ENCODE peak calls at places on chromosomes 7 and 10, in seven cellular contexts. O is HS-5; Y is naive thymus-derived CD8-positive, alpha-beta T cell; I is T-helper 9 cell; Z is smooth muscle cell of the brain vasculature; D is NCI-H1092; G is activated T-cell treated with anti-CD3 and anti-CD28 coated beads for 48 hours. J is an unnamed sample.

GRCh38 chr7:131556055-131556911 is at the start of gene PODXL:
- DNase-seq in Z (no peak), I (peak), Y (peak), D (peak), G (peak), O (no peak), J (no peak)

GRCh38 chr7:138934401-138934800 is 46.8 kb downstream of the KIAA1549 start:
- DNase-seq in O (no peak), Y (no peak), D (no peak), G (no peak), I (no peak), Z (no peak), J (no peak)

GRCh38 chr10:77417806-77418205 is 219.8 kb downstream of the KCNMA1 start:
- DNase-seq in O (no peak), Y (no peak), Z (no peak), D (no peak), G (no peak), I (no peak), J (no peak)

GRCh38 chr10:77383861-77384553 is 253.6 kb downstream of the KCNMA1 start:
- DNase-seq in D (no peak), G (no peak), O (no peak), Z (peak), I (no peak), Y (no peak), J (no peak)

GRCh38 chr7:101985646-101986199 is 168.3 kb downstream of the CUX1 start:
- DNase-seq in D (no peak), G (no peak), I (no peak), O (no peak), Z (no peak), Y (no peak), J (no peak)

GRCh38 chr7:138169441-138169851 is 93.2 kb downstream of the AKR1D1 start:
- DNase-seq in D (no peak), Z (no peak), Y (no peak), O (no peak), I (no peak), G (no peak), J (no peak)

GRCh38 chr7:44727346-44728262 is 21.0 kb upstream of the ZMIZ2 start:
- DNase-seq in Y (no peak), I (no peak), Z (no peak), G (no peak), O (peak), D (no peak), J (peak)

GRCh38 chr10:15401382-15401781 is 30.3 kb upstream of the FAM171A1 start:
- DNase-seq in I (no peak), O (no peak), Y (no peak), Z (no peak), G (no peak), D (no peak), J (no peak)

GRCh38 chr7:110786576-110786975 is 304.4 kb upstream of the LRRN3 start:
- DNase-seq in Z (no peak), G (no peak), O (no peak), Y (no peak), D (peak), I (no peak), J (no peak)

GRCh38 chr7:38321515-38321944 is 48.1 kb upstream of the TARP start:
- DNase-seq in D (no peak), G (no peak), Z (no peak), I (no peak), Y (no peak), O (peak), J (peak)

GRCh38 chr10:121440461-121440860 is 157.8 kb downstream of the FGFR2 start:
- DNase-seq in Y (no peak), Z (no peak), O (no peak), D (no peak), I (no peak), G (no peak), J (no peak)

GRCh38 chr10:74163313-74164068 is 12.5 kb downstream of the ADK start:
- DNase-seq in I (no peak), O (no peak), D (no peak), Y (no peak), Z (no peak), G (no peak), J (no peak)

GRCh38 chr10:6843477-6843876 is 263.4 kb upstream of the PRKCQ start:
- DNase-seq in D (no peak), O (no peak), G (no peak), Z (no peak), Y (no peak), I (no peak), J (no peak)

GRCh38 chr7:151837285-151838042 is 39.5 kb downstream of the PRKAG2 start:
- DNase-seq in G (no peak), Z (no peak), D (no peak), I (no peak), O (no peak), Y (no peak), J (no peak)

GRCh38 chr7:106283501-106283830 is 1.3 kb downstream of the NAMPT start:
- DNase-seq in D (no peak), O (no peak), Z (no peak), I (no peak), Y (no peak), G (no peak), J (no peak)

GRCh38 chr7:106058925-106059324 is 53.2 kb downstream of the SYPL1 start:
- DNase-seq in Y (no peak), Z (no peak), I (no peak), D (no peak), G (no peak), O (no peak), J (no peak)

GRCh38 chr7:82044497-82045080 is 274.7 kb upstream of the HGF start:
- DNase-seq in I (no peak), Z (no peak), D (peak), Y (no peak), G (no peak), O (peak), J (no peak)

GRCh38 chr7:150986099-150986512 is 4.7 kb upstream of the NOS3 start:
- DNase-seq in D (peak), I (peak), Z (no peak), O (no peak), Y (no peak), G (peak), J (peak)